ENCODE peak calls at places on chromosome 11, in five cellular contexts. H is tibial artery, V is endothelial cell of umbilical vein, Z is cardiac muscle cell, M is lung. T is an unnamed sample. For H3K4me1, the result is how much of the 10 kb centered on the place peaks cover.

GRCh38 chr11:95228081-95228859 is 2.7 kb downstream of the SESN3 start:
- DNase-seq in M (no peak), H (no peak), Z (no peak), V (peak), T (no peak)

GRCh38 chr11:87173185-87174039 is 135.7 kb downstream of the TMEM135 start:
- DNase-seq in H (no peak), M (no peak), V (peak), Z (no peak), T (no peak)

GRCh38 chr11:35812850-35813249 is 131.0 kb upstream of the LDLRAD3 start:
- DNase-seq in Z (no peak), H (no peak), M (no peak), V (no peak), T (no peak)

GRCh38 chr11:62925745-62926668 is 4.8 kb upstream of the CHRM1 start:
- DNase-seq in Z (no peak), M (no peak), V (no peak), H (no peak), T (no peak)

GRCh38 chr11:17672469-17672868 is 46.9 kb upstream of the MYOD1 start:
- DNase-seq in M (no peak), V (no peak), Z (no peak), H (no peak), T (no peak)

GRCh38 chr11:130522284-130522961 is 74.0 kb downstream of the ADAMTS15 start:
- DNase-seq in M (peak), V (peak), Z (peak), H (peak), T (no peak)

GRCh38 chr11:128653828-128654231 is 40.0 kb upstream of the FLI1 start:
- DNase-seq in H (peak), V (peak), Z (no peak), M (peak), T (no peak)

GRCh38 chr11:68750197-68750987 is 928 bp downstream of the TESMIN start:
- DNase-seq in V (no peak), M (no peak), H (peak), Z (no peak), T (peak)

GRCh38 chr11:406796-407650 is 7.8 kb downstream of the SIGIRR start:
- DNase-seq in V (peak), Z (peak), H (peak), M (peak), T (peak)

GRCh38 chr11:85595285-85595884 is 31.8 kb downstream of the DLG2 start:
- DNase-seq in Z (peak), H (no peak), M (no peak), V (peak), T (no peak)

GRCh38 chr11:121723261-121723741 is 270.5 kb upstream of the SORL1-AS1 start:
- DNase-seq in V (peak), M (no peak), Z (peak), H (no peak), T (no peak)

GRCh38 chr11:17760102-17761029 is 25.8 kb downstream of the KCNC1 start:
- DNase-seq in H (no peak), M (no peak), Z (peak), V (peak), T (no peak)

GRCh38 chr11:128502736-128503135 is 84.6 kb downstream of the ETS1 start:
- DNase-seq in Z (no peak), V (peak), H (no peak), M (no peak), T (no peak)

GRCh38 chr11:44033411-44033850 is 14.3 kb upstream of the ACCSL start:
- DNase-seq in M (no peak), V (no peak), Z (no peak), H (no peak), T (no peak)
- H3K4me1 ChIP-seq in M (under half), V (under half), Z (under half), H (half or more), T (under half)

DNA sequence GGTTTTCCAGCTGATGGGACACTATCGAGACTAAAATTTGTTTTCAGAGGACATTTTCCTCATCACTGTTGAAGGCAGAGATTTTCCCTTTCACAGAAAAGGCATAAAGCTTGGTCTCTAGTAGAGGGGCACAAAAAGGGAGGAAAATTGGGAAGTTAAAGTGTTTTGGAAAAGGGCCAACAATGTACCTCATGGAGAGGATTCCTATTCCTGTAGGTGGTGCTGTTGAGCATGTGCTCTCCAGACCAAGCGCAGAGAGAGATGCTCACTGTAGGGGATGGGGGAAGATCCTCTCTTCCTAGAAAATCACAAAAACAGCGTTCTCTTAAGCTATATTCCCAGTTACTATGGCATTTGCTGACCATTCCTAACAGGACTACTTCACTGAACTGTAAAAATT is 44.9 kb downstream of the OR4C46 start:
- DNase-seq in M (no peak), V (no peak), H (no peak), Z (no peak), T (no peak)
- TF ChIP-seq CTCF in M (no peak), V (no peak), H (no peak), Z (no peak), T (no peak)

GRCh38 chr11:83724704-83725114 is 438.5 kb upstream of the CCDC90B start:
- DNase-seq in Z (peak), V (no peak), M (peak), H (no peak), T (no peak)
- H3K27ac ChIP-seq in Z (peak), V (no peak), M (peak), H (no peak), T (no peak)

DNA sequence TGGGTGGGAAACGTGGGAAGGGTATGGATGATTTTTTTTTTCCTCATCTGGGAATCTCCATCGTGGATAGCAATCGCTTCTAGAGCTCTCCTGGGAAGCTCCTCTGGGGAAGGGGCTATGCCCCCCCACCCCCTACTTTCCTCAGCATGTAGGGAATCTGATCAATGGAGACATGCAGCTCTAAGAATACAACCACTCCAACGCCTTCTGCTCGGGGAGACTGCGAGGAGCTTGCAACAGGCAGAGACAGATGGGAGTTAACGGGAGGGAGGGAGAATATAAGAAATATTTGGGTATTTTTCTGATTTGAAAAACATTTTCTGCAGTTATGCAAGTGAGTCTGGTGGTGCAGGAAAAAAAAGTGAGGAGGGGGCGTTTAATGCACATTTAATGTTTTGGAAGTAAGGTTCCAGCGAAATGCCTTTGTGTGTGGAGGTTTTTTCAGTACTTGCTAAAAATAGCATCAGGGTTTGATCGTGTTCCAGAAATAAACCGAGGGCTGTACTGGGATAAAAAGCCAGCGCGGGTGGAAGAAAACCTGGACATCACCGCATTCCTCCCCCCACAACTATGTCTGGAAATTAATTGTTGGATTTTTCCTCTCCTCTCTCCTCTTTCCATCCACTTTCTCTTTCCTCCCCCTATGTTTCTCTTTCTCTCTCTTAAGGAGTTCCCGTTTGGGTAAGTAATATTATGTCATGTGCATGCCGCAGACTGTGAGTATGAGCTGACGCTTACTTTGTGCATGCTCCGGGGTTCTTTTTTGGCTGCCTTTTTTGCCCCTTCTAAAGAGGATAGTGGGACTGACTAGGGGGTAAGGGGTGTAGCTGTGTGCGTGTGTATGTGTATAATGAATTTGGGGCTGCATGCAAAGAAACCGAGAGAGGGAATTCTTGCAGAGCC is 104.4 kb upstream of the HSD17B12 start:
- DNase-seq in M (no peak), H (no peak), V (no peak), Z (peak), T (no peak)
- H3K4me1 ChIP-seq in M (under half), H (half or more), V (under half), Z (under half), T (under half)

GRCh38 chr11:83310718-83311117 is 24.6 kb upstream of the CCDC90B start:
- DNase-seq in M (no peak), V (no peak), H (no peak), Z (no peak), T (no peak)
- TF ChIP-seq CTCF in M (no peak), V (no peak), H (no peak), Z (no peak), T (no peak)

DNA sequence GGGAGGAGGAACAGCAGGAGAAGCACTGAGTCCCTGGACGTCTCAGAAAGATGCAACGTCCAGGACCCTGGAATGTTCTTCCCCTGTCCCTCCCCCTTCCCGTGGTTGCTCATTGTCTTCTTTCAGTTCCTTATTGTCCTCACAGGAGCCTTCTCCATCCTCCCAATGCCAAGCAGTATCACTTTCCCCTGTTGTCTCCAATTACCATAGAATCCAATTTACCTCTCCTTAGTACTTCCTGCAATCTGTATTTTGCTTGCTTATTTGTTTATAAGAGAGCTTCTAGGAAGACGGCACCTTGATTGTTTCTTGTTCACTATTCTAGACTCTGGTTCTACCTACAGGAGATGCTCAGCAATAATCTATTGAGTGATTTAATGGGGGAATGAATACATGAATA is 1273.7 kb downstream of the LRRC4C start:
- DNase-seq in H (no peak), V (no peak), Z (no peak), M (no peak), T (no peak)
- H3K27ac ChIP-seq in H (no peak), V (no peak), Z (no peak), M (no peak), T (no peak)

DNA sequence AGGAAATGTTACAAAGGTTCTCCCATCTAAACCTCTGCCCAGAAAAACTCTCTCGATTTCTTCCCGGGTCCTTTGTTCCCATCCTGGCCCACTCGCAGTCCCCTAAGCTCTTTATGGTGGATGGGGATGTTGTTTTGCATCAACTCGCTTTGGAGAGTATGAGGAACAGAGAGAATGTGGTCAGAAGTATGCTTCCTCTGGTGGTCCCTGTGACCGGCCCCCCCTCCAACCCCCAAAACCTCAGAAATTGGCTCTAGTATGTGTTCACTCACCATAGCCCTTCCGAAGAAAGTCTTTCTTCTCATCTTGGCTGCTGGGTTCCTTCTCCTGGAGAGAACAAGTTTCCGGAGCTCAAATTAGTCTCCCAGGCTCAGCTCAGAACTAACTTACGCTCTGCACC is 54.4 kb downstream of the GRAMD1B start:
- DNase-seq in Z (no peak), M (no peak), V (no peak), H (no peak), T (no peak)
- H3K4me1 ChIP-seq in Z (under half), M (under half), V (under half), H (under half), T (under half)

GRCh38 chr11:64803163-64803845 is at the start of gene MAP4K2:
- DNase-seq in V (peak), M (peak), H (peak), Z (peak), T (peak)
- TF ChIP-seq CTCF in V (peak), M (no peak), H (no peak), Z (peak), T (no peak)